ENCODE peak calls at places on chromosomes 4 and X, in seven cellular contexts. W is MM.1S, S is A549, R is astrocyte, P is GM23248, A is SK-N-SH, N is mesendoderm. K is an unnamed sample.

GRCh38 chr4:144183165-144183564 is 42.6 kb upstream of the GYPA start:
- DNase-seq in W (no peak), S (no peak), R (peak), P (no peak), A (no peak), N (no peak), K (no peak)

GRCh38 chrX:68599256-68600152 is 48.0 kb upstream of the STARD8 start:
- DNase-seq in W (no peak), S (peak), R (no peak), P (peak), A (peak), N (no peak), K (no peak)

GRCh38 chrX:5113128-5113527 is 1115.5 kb downstream of the NLGN4X start:
- DNase-seq in W (peak), S (peak), R (no peak), P (no peak), A (no peak), N (peak), K (peak)

GRCh38 chr4:6939761-6940743 is 30.4 kb downstream of the TBC1D14 start:
- DNase-seq in W (no peak), S (no peak), R (no peak), P (no peak), A (no peak), N (peak), K (peak)

GRCh38 chrX:43121637-43122036 is 343.7 kb upstream of the PPP1R2C start:
- DNase-seq in W (no peak), S (no peak), R (no peak), P (no peak), A (no peak), N (peak), K (peak)

GRCh38 chr4:74444891-74445642 is at the start of gene AREG:
- DNase-seq in W (peak), S (peak), R (peak), P (peak), A (peak), N (peak), K (peak)

GRCh38 chr4:40931825-40932224 is 182.1 kb downstream of the NSUN7 start:
- DNase-seq in W (no peak), S (no peak), R (no peak), P (no peak), A (no peak), N (no peak), K (no peak)

GRCh38 chr4:6732441-6733357 is 16.7 kb downstream of the BLOC1S4 start:
- DNase-seq in W (no peak), S (peak), R (peak), P (peak), A (peak), N (peak), K (no peak)

GRCh38 chr4:766559-767283 is 59.2 kb downstream of the CPLX1 start:
- DNase-seq in W (no peak), S (no peak), R (no peak), P (no peak), A (peak), N (no peak), K (no peak)

GRCh38 chr4:41212221-41213203 is 1.8 kb downstream of the APBB2 start:
- DNase-seq in W (no peak), S (peak), R (peak), P (peak), A (peak), N (peak), K (peak)

GRCh38 chrX:10011261-10011931 is 44.2 kb downstream of the CLDN34 start:
- DNase-seq in W (no peak), S (no peak), R (peak), P (no peak), A (no peak), N (peak), K (peak)

GRCh38 chr4:5753766-5754528 is 42.9 kb downstream of the EVC start:
- DNase-seq in W (no peak), S (peak), R (peak), P (peak), A (no peak), N (no peak), K (no peak)

GRCh38 chr4:138734746-138735145 is 280.8 kb upstream of the NOCT start:
- DNase-seq in W (no peak), S (no peak), R (peak), P (peak), A (no peak), N (no peak), K (no peak)

GRCh38 chrX:105307762-105308161 is 87.3 kb upstream of the TEX13A start:
- DNase-seq in W (no peak), S (no peak), R (peak), P (no peak), A (no peak), N (no peak), K (no peak)

GRCh38 chrX:12058087-12058486 is 80.2 kb upstream of the FRMPD4 start:
- DNase-seq in W (no peak), S (no peak), R (no peak), P (no peak), A (no peak), N (no peak), K (no peak)

GRCh38 chr4:6426571-6427438 is 45.6 kb downstream of the PPP2R2C start:
- DNase-seq in W (no peak), S (no peak), R (no peak), P (no peak), A (no peak), N (no peak), K (no peak)

GRCh38 chrX:121781991-121782390 is 734.6 kb downstream of the GLUD2 start:
- DNase-seq in W (no peak), S (no peak), R (no peak), P (no peak), A (no peak), N (no peak), K (no peak)

GRCh38 chr4:145680902-145681301 is 956 bp downstream of the C4orf51 start:
- DNase-seq in W (no peak), S (no peak), R (no peak), P (peak), A (no peak), N (no peak), K (no peak)

GRCh38 chr4:152448038-152448437 is 87.9 kb downstream of the FBXW7 start:
- DNase-seq in W (no peak), S (no peak), R (no peak), P (no peak), A (no peak), N (no peak), K (no peak)

GRCh38 chr4:30721353-30722091 is 1.4 kb downstream of the PCDH7 start:
- DNase-seq in W (no peak), S (peak), R (peak), P (peak), A (peak), N (peak), K (peak)
- H3K4me2 ChIP-seq in W (no peak), S (peak), R (peak), P (peak), A (peak), N (peak), K (peak)

GRCh38 chr4:172962564-172963353 is 205.9 kb upstream of the GALNT7 start:
- DNase-seq in W (no peak), S (peak), R (peak), P (peak), A (no peak), N (no peak), K (no peak)
- H3K4me2 ChIP-seq in W (no peak), S (peak), R (peak), P (no peak), A (no peak), N (no peak), K (no peak)

GRCh38 chr4:110184124-110184790 is 14.2 kb downstream of the ELOVL6 start:
- DNase-seq in W (no peak), S (no peak), R (peak), P (peak), A (no peak), N (peak), K (peak)
- H3K4me2 ChIP-seq in W (no peak), S (no peak), R (peak), P (peak), A (peak), N (no peak), K (peak)

GRCh38 chr4:177315767-177316490 is 6.3 kb downstream of the NEIL3 start:
- DNase-seq in W (no peak), S (no peak), R (no peak), P (no peak), A (no peak), N (no peak), K (no peak)
- H3K4me2 ChIP-seq in W (no peak), S (peak), R (no peak), P (peak), A (peak), N (no peak), K (no peak)

GRCh38 chrX:109841869-109842579 is 109.0 kb upstream of the ACSL4 start:
- DNase-seq in W (no peak), S (no peak), R (peak), P (peak), A (no peak), N (no peak), K (no peak)

GRCh38 chrX:109842611-109843010 is 109.6 kb upstream of the ACSL4 start:
- DNase-seq in W (no peak), S (no peak), R (no peak), P (no peak), A (no peak), N (no peak), K (no peak)

GRCh38 chrX:109841257-109841656 is 108.2 kb upstream of the ACSL4 start:
- DNase-seq in W (no peak), S (no peak), R (no peak), P (no peak), A (no peak), N (no peak), K (no peak)

GRCh38 chrX:109840585-109840984 is 107.5 kb upstream of the ACSL4 start:
- DNase-seq in W (no peak), S (peak), R (peak), P (peak), A (no peak), N (peak), K (no peak)

DNA sequence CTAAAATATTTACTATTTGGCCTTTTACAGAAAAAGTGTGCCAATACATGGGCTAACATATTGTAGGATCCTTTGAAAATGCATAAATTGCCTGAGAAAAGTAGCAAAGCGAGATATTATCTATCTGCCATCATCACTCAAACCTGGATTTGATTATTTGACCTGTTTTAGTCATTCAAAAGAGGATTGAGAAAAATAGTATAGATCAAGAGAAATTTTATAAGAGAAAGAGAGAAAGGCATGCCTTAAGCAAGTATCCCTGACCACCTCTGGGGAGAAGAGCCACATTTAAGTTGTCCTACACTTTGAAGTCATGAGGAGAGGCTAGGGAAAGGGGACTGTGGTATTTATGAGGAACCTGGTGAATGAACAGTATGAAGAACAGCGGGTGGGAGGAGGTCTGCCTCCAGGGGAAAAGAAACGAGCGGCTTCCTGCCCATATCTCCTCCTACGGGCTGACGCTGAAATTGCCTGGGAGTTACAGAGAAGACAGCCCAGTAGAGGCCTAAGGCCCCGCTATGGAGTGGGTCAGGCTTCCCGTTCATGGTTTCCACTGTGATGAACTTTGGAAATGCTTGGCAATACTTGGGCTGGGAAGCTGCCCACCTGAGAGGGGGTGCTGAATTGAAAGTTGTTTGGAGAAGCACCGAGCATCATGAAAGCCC is 106.8 kb upstream of the ACSL4 start:
- DNase-seq in W (no peak), S (peak), R (peak), P (peak), A (no peak), N (peak), K (peak)
- H3K4me2 ChIP-seq in W (no peak), S (peak), R (peak), P (no peak), A (peak), N (no peak), K (no peak)